ENCODE peak calls at places on chromosomes 6 and 20, in seven cellular contexts. Z, V, S, U, A, Y and C are unnamed samples.

GRCh38 chr6:4664117-4664626 is 112.0 kb upstream of the CDYL start:
- DNase-seq in Z (peak), V (no peak), S (peak), U (no peak), A (peak), Y (no peak), C (no peak)

GRCh38 chr6:24858154-24858801 is 59.6 kb upstream of the ARMH2 start:
- DNase-seq in Z (no peak), V (no peak), S (no peak), U (no peak), A (peak), Y (no peak), C (peak)

GRCh38 chr6:156844089-156844488 is 66.9 kb downstream of the ARID1B start:
- DNase-seq in Z (no peak), V (no peak), S (no peak), U (no peak), A (no peak), Y (no peak), C (no peak)

GRCh38 chr6:80185492-80185891 is 79.0 kb downstream of the BCKDHB start:
- DNase-seq in Z (no peak), V (no peak), S (no peak), U (no peak), A (no peak), Y (no peak), C (no peak)

GRCh38 chr6:126701799-126702198 is 361.9 kb downstream of the CENPW start:
- DNase-seq in Z (no peak), V (no peak), S (no peak), U (no peak), A (no peak), Y (no peak), C (no peak)

GRCh38 chr6:84748331-84748730 is 16.1 kb downstream of the TBX18 start:
- DNase-seq in Z (no peak), V (no peak), S (no peak), U (no peak), A (no peak), Y (no peak), C (no peak)

GRCh38 chr20:25306991-25307903 is 59.4 kb downstream of the PYGB start:
- DNase-seq in Z (no peak), V (no peak), S (no peak), U (no peak), A (no peak), Y (no peak), C (no peak)

GRCh38 chr20:184288-184687 is 5.2 kb downstream of the DEFB128 start:
- DNase-seq in Z (no peak), V (no peak), S (no peak), U (no peak), A (no peak), Y (no peak), C (no peak)

GRCh38 chr6:147530132-147531060 is 21.9 kb downstream of the SAMD5 start:
- DNase-seq in Z (no peak), V (no peak), S (no peak), U (no peak), A (no peak), Y (no peak), C (no peak)

GRCh38 chr6:19896580-19897010 is 59.4 kb downstream of the ID4 start:
- DNase-seq in Z (no peak), V (no peak), S (no peak), U (no peak), A (peak), Y (no peak), C (no peak)

GRCh38 chr6:121548146-121548545 is 112.7 kb downstream of the GJA1 start:
- DNase-seq in Z (no peak), V (no peak), S (no peak), U (no peak), A (no peak), Y (no peak), C (no peak)

GRCh38 chr6:90068264-90068663 is 174.0 kb downstream of the GJA10 start:
- DNase-seq in Z (no peak), V (no peak), S (no peak), U (no peak), A (peak), Y (peak), C (no peak)

GRCh38 chr6:24761193-24761835 is 13.4 kb upstream of the GMNN start:
- DNase-seq in Z (no peak), V (no peak), S (no peak), U (peak), A (no peak), Y (no peak), C (no peak)

GRCh38 chr20:32966382-32966781 is 37.9 kb downstream of the SUN5 start:
- DNase-seq in Z (no peak), V (peak), S (no peak), U (no peak), A (no peak), Y (no peak), C (no peak)

GRCh38 chr20:23078351-23078993 is 7.7 kb downstream of the CD93 start:
- DNase-seq in Z (no peak), V (no peak), S (no peak), U (no peak), A (no peak), Y (no peak), C (no peak)

GRCh38 chr6:4606681-4607025 is 169.6 kb upstream of the CDYL start:
- DNase-seq in Z (no peak), V (no peak), S (no peak), U (no peak), A (no peak), Y (no peak), C (no peak)

GRCh38 chr20:1478566-1478965 is 11.9 kb upstream of the NSFL1C start:
- DNase-seq in Z (peak), V (no peak), S (no peak), U (no peak), A (peak), Y (no peak), C (no peak)

GRCh38 chr6:22409487-22409886 is 112.7 kb upstream of the PRL start:
- DNase-seq in Z (no peak), V (no peak), S (no peak), U (no peak), A (no peak), Y (no peak), C (no peak)

GRCh38 chr6:77324851-77325250 is 138.4 kb downstream of the HTR1B start:
- DNase-seq in Z (no peak), V (no peak), S (no peak), U (no peak), A (no peak), Y (no peak), C (no peak)

GRCh38 chr20:52279667-52280180 is 88.1 kb upstream of the ZFP64 start:
- DNase-seq in Z (no peak), V (peak), S (no peak), U (no peak), A (no peak), Y (no peak), C (no peak)